ENCODE peak calls at places on chromosomes 12 and 14, in six cellular contexts. D is CD4-positive, CD25-positive, alpha-beta regulatory T cell; O is left ventricle myocardium inferior; U is astrocyte; A is IMR-90; Q is colonic mucosa. K is an unnamed sample.

GRCh38 chr14:94623856-94624499 is 11.8 kb downstream of the SERPINA3 start:
- DNase-seq in D (no peak), O (no peak), U (no peak), A (no peak), Q (no peak), K (no peak)

GRCh38 chr12:74906224-74906623 is 303.4 kb downstream of the KCNC2 start:
- DNase-seq in D (no peak), O (no peak), U (no peak), A (no peak), Q (no peak), K (no peak)

GRCh38 chr12:46908936-46909635 is 83.3 kb upstream of the SLC38A4 start:
- DNase-seq in D (no peak), O (no peak), U (no peak), A (no peak), Q (no peak), K (no peak)

GRCh38 chr14:92866181-92866752 is 56.7 kb upstream of the CHGA start:
- DNase-seq in D (no peak), O (no peak), U (no peak), A (peak; percentile 13), Q (no peak), K (no peak)

GRCh38 chr14:92384461-92385133 is 61.6 kb downstream of the SLC24A4 start:
- DNase-seq in D (no peak), O (no peak), U (no peak), A (no peak), Q (no peak), K (no peak)

GRCh38 chr12:7731499-7731898 is 15.7 kb downstream of the CLEC4C start:
- DNase-seq in D (no peak), O (no peak), U (no peak), A (no peak), Q (no peak), K (no peak)

GRCh38 chr14:91927800-91928199 is 19.7 kb downstream of the FBLN5 start:
- DNase-seq in D (no peak), O (no peak), U (no peak), A (no peak), Q (no peak), K (no peak)

GRCh38 chr12:110316861-110317260 is 35.8 kb downstream of the ATP2A2 start:
- DNase-seq in D (peak; percentile 25), O (no peak), U (peak; percentile 86), A (peak; percentile 91), Q (no peak), K (no peak)

GRCh38 chr12:60644076-60644475 is 1048.2 kb downstream of the SLC16A7 start:
- DNase-seq in D (no peak), O (no peak), U (no peak), A (no peak), Q (no peak), K (no peak)

GRCh38 chr12:3988519-3989217 is 115.5 kb upstream of the PARP11 start:
- DNase-seq in D (peak; percentile 75), O (no peak), U (no peak), A (no peak), Q (no peak), K (no peak)

GRCh38 chr14:85528080-85528881 is 1.7 kb upstream of the FLRT2 start:
- DNase-seq in D (no peak), O (no peak), U (peak; percentile 85), A (peak; percentile 90), Q (peak; percentile 19), K (no peak)

GRCh38 chr14:91127411-91127810 is 13.5 kb downstream of the DGLUCY start:
- DNase-seq in D (no peak), O (peak; percentile 68), U (no peak), A (no peak), Q (peak; percentile 88), K (no peak)

GRCh38 chr14:106087855-106088254 is 561.5 kb downstream of the TMEM121 start:
- DNase-seq in D (peak; percentile 27), O (no peak), U (no peak), A (no peak), Q (no peak), K (peak; percentile 87)

GRCh38 chr12:128643106-128643651 is 180.6 kb downstream of the SLC15A4 start:
- DNase-seq in D (no peak), O (no peak), U (no peak), A (no peak), Q (no peak), K (no peak)

GRCh38 chr12:73991138-73991537 is 546.5 kb upstream of the ATXN7L3B start:
- DNase-seq in D (no peak), O (no peak), U (no peak), A (no peak), Q (no peak), K (no peak)

GRCh38 chr14:56125772-56126411 is 7.7 kb downstream of the PELI2 start:
- DNase-seq in D (no peak), O (no peak), U (no peak), A (no peak), Q (no peak), K (no peak)

GRCh38 chr14:103396463-103396862 is 11.2 kb downstream of the MARK3 start:
- DNase-seq in D (no peak), O (no peak), U (no peak), A (no peak), Q (no peak), K (no peak)
- H3K4me3 ChIP-seq in D (peak overlapping the region; percentile 60), O (no peak overlapping the region), U (no peak overlapping the region), A (no peak overlapping the region), Q (no peak overlapping the region), K (no peak overlapping the region)

GRCh38 chr14:20191396-20191795 is 700 bp downstream of the OR11G2 start:
- DNase-seq in D (no peak), O (no peak), U (no peak), A (no peak), Q (no peak), K (no peak)
- H3K9me3 ChIP-seq in D (no peaks in the 10 kb centered on the region), O (no peaks in the 10 kb centered on the region), U (no peaks in the 10 kb centered on the region), A (peaks cover 5% of the 10 kb centered on the region), Q (no peaks in the 10 kb centered on the region), K (no peaks in the 10 kb centered on the region)

GRCh38 chr12:9792961-9793617 is 32.4 kb upstream of the CD69 start:
- DNase-seq in D (no peak), O (no peak), U (peak; percentile 78), A (peak; percentile 70), Q (no peak), K (no peak)

GRCh38 chr12:9795945-9796344 is 31.3 kb upstream of the KLRF1 start:
- DNase-seq in D (no peak), O (no peak), U (no peak), A (no peak), Q (no peak), K (no peak)

GRCh38 chr12:9796346-9796745 is 30.9 kb upstream of the KLRF1 start:
- DNase-seq in D (peak; percentile 67), O (no peak), U (no peak), A (no peak), Q (no peak), K (no peak)

GRCh38 chr12:9793774-9794395 is 33.2 kb upstream of the CD69 start:
- DNase-seq in D (peak; percentile 76), O (no peak), U (no peak), A (no peak), Q (no peak), K (no peak)

DNA sequence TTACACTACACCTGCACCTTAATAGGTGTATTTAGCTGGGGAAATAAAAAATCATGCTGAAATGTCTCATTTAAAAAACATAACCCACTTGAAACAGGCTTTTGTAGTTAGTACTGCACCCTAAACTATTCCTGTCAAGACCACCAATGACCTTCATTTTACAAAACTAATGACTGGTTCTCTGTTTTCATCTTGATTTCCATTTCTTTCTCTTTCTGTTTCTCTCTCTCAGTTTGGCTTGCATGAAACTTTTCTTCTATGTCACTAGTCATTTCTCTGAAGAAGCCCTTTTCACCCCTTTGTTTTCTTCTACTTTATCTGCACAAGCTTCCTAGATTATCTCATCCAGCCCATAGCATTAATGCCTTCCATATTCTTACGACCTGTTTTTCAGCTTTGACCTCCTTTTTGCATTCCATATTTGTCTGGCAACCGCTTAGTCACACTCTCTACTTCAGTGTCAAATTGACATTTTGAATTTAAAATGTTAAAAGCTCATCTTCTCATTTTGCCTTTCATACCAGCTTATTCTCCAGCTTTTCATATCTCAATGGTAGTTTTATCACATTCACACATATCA is 32.7 kb upstream of the KLRF1 start:
- DNase-seq in D (peak; percentile 55), O (no peak), U (no peak), A (no peak), Q (no peak), K (no peak)
- H3K4me3 ChIP-seq in D (peak overlapping the region; percentile 68), O (no peak overlapping the region), U (no peak overlapping the region), A (no peak overlapping the region), Q (no peak overlapping the region), K (no peak overlapping the region)

GRCh38 chr14:79896009-79896408 is 315.3 kb downstream of the DIO2 start:
- DNase-seq in D (no peak), O (no peak), U (peak; percentile 18), A (peak; percentile 33), Q (no peak), K (no peak)
- H3K9me3 ChIP-seq in D (peaks cover 1% of the 10 kb centered on the region), O (peaks cover 6% of the 10 kb centered on the region), U (no peaks in the 10 kb centered on the region), A (no peaks in the 10 kb centered on the region), Q (no peaks in the 10 kb centered on the region), K (no peaks in the 10 kb centered on the region)

DNA sequence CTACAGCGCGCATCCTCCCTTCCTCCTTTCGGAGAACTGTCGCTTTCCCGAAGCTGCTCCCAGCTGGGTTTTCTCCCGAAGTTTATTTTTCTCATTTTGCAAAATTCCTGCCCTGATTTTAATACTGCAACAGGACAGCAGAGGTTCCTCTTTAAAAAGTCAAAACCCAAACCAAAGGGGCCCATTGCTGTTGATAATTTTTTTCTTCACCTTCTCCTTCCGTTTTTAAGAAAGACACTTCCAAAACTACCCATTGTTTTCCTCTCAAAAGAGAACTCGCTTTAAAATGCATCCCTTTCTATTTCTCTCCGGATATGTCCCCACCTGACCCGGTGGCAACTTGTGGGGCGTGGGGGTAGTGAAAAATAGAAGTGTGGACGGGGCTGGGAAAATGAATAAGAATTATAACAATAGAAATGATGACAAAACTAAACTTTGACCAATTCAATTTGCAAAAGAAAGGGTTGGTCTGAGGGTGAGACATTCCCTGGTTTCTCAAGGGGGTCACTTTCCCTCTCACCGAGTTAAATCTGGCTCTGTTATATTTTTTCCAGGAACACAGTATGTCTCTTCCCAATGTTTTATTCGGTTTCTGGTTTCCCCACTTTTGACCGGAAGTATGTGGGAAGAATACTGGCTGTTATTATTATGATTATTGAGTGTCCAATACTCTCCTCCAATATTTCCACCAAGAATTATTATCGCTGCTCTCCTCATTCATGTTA is 4.0 kb upstream of the TBX5 start:
- DNase-seq in D (no peak), O (no peak), U (no peak), A (peak; percentile 46), Q (no peak), K (no peak)
- H3K4me3 ChIP-seq in D (no peak overlapping the region), O (peak overlapping the region; percentile 82), U (no peak overlapping the region), A (peak overlapping the region; percentile 97), Q (no peak overlapping the region), K (no peak overlapping the region)

GRCh38 chr12:107619831-107620230 is 65.8 kb upstream of the PWP1 start:
- DNase-seq in D (no peak), O (no peak), U (no peak), A (no peak), Q (no peak), K (no peak)

GRCh38 chr12:107622005-107622404 is 63.6 kb upstream of the PWP1 start:
- DNase-seq in D (peak; percentile 16), O (no peak), U (peak; percentile 27), A (peak; percentile 3), Q (no peak), K (no peak)

DNA sequence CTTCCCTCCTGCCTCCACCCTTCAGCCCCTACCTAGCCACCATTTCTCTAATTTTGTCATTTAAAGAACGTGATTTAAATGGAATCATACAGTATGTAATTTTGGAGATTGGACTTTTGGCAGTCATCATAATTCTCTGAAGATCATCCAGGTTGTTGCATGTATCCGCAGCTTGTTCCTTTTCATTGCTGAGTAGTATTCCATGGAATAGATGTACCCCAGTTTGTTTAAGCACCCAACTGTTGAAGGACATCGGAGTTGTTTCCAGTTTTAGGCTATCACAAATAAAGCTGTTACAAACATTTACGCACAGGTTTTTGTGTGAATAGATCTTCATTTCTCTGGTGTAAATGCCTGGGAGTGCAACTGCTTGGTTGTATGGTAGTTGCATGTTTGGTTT is 61.1 kb upstream of the PWP1 start:
- DNase-seq in D (no peak), O (no peak), U (no peak), A (no peak), Q (no peak), K (no peak)
- H3K9me3 ChIP-seq in D (peaks cover 5% of the 10 kb centered on the region), O (peaks cover 16% of the 10 kb centered on the region), U (no peaks in the 10 kb centered on the region), A (peaks cover 3% of the 10 kb centered on the region), Q (no peaks in the 10 kb centered on the region), K (no peaks in the 10 kb centered on the region)

K was measured in DND-41.